ENCODE peak calls at places on chromosome 7, in nine cellular contexts. Z is prostate gland, N is HCT116, K is sigmoid colon, E is transverse colon, U is suprapubic skin, J is K562, O is Panc1, L is H1. G is an unnamed sample. For H3K9me3, the result is how much of the 10 kb centered on the place peaks cover.

GRCh38 chr7:16627236-16627635 is 18.3 kb downstream of the ANKMY2 start:
- DNase-seq in N (no peak), Z (no peak), L (no peak), E (no peak), O (no peak), U (no peak), K (no peak), J (no peak), G (no peak)

GRCh38 chr7:90111-91063 is 102.0 kb upstream of the FAM20C start:
- DNase-seq in O (no peak), U (no peak), N (no peak), L (peak), J (no peak), K (peak), E (no peak), Z (no peak), G (no peak)

GRCh38 chr7:101985646-101986199 is 168.3 kb downstream of the CUX1 start:
- DNase-seq in Z (no peak), L (no peak), O (no peak), E (no peak), U (no peak), N (no peak), K (no peak), J (no peak), G (no peak)

GRCh38 chr7:155794196-155794595 is 18.1 kb downstream of the SHH start:
- DNase-seq in K (no peak), L (no peak), N (no peak), E (no peak), Z (no peak), U (no peak), O (no peak), J (no peak), G (peak)

GRCh38 chr7:1056006-1056784 is 11.8 kb downstream of the GPR146 start:
- DNase-seq in J (no peak), Z (no peak), U (no peak), N (no peak), E (no peak), O (no peak), K (no peak), L (no peak), G (peak)

GRCh38 chr7:3867847-3868246 is 566.8 kb downstream of the SDK1 start:
- DNase-seq in K (no peak), N (no peak), U (no peak), Z (no peak), O (no peak), J (no peak), E (peak), L (no peak), G (no peak)

GRCh38 chr7:151735186-151735853 is 141.6 kb downstream of the PRKAG2 start:
- DNase-seq in O (no peak), U (no peak), Z (no peak), E (no peak), K (no peak), N (no peak), J (no peak), L (no peak), G (no peak)

GRCh38 chr7:64463636-64464375 is 99.1 kb downstream of the ZNF680 start:
- DNase-seq in E (peak), L (no peak), N (no peak), Z (peak), U (peak), J (peak), O (no peak), K (peak), G (no peak)

GRCh38 chr7:44212018-44212417 is 11.2 kb downstream of the YKT6 start:
- DNase-seq in U (peak), E (no peak), Z (no peak), N (no peak), L (no peak), J (no peak), O (no peak), K (peak), G (peak)

GRCh38 chr7:100132697-100133137 is 6.0 kb downstream of the MBLAC1 start:
- DNase-seq in K (no peak), Z (peak), L (peak), U (no peak), E (peak), O (peak), N (no peak), J (peak), G (peak)

GRCh38 chr7:148011753-148012152 is 578.8 kb upstream of the C7orf33 start:
- DNase-seq in E (no peak), Z (no peak), L (no peak), K (no peak), U (no peak), O (no peak), N (no peak), J (no peak), G (no peak)

GRCh38 chr7:69211739-69212138 is 386.5 kb upstream of the AUTS2 start:
- DNase-seq in J (peak), L (peak), Z (no peak), O (no peak), N (no peak), U (no peak), K (no peak), E (no peak), G (no peak)

GRCh38 chr7:115477193-115477651 is 553.3 kb downstream of the TFEC start:
- DNase-seq in L (peak), K (no peak), Z (no peak), U (no peak), O (no peak), N (no peak), E (peak), J (no peak), G (peak)

GRCh38 chr7:32890010-32890552 is 1.5 kb downstream of the KBTBD2 start:
- DNase-seq in E (no peak), L (no peak), O (no peak), J (peak), N (no peak), Z (peak), K (no peak), U (no peak), G (no peak)

GRCh38 chr7:137685439-137686164 is 161.2 kb downstream of the DGKI start:
- DNase-seq in Z (no peak), U (no peak), K (no peak), N (no peak), L (no peak), O (no peak), J (no peak), E (no peak), G (no peak)

GRCh38 chr7:142097571-142097970 is 13.9 kb upstream of the MGAM2 start:
- DNase-seq in N (no peak), O (no peak), J (no peak), Z (no peak), L (no peak), K (no peak), E (no peak), U (no peak), G (no peak)

GRCh38 chr7:131424219-131424822 is 96.6 kb downstream of the MKLN1 start:
- DNase-seq in K (no peak), L (no peak), U (no peak), J (peak), N (peak), Z (no peak), E (no peak), O (peak), G (no peak)

GRCh38 chr7:96397936-96398596 is 76.2 kb upstream of the SLC25A13 start:
- DNase-seq in U (no peak), K (no peak), E (no peak), J (no peak), N (no peak), L (no peak), O (no peak), Z (no peak), G (no peak)

GRCh38 chr7:131610007-131610406 is 53.6 kb upstream of the PODXL start:
- DNase-seq in U (no peak), E (no peak), O (no peak), J (no peak), N (no peak), Z (no peak), K (no peak), L (no peak), G (no peak)

GRCh38 chr7:17626215-17626614 is 314.1 kb downstream of the SNX13 start:
- DNase-seq in U (no peak), K (no peak), Z (no peak), L (no peak), N (no peak), O (no peak), E (no peak), J (no peak), G (no peak)

GRCh38 chr7:18900801-18901200 is 216.6 kb downstream of the TWIST1 start:
- DNase-seq in L (no peak), U (no peak), N (no peak), J (no peak), K (no peak), O (no peak), E (no peak), Z (no peak), G (no peak)

GRCh38 chr7:148607151-148607661 is 16.6 kb downstream of the C7orf33 start:
- DNase-seq in O (no peak), J (no peak), E (no peak), Z (no peak), L (no peak), K (no peak), U (no peak), N (no peak), G (no peak)

GRCh38 chr7:140542226-140542625 is 62.9 kb upstream of the MKRN1 start:
- DNase-seq in Z (no peak), E (no peak), O (no peak), N (no peak), J (no peak), U (no peak), L (no peak), K (peak), G (peak)

GRCh38 chr7:116083791-116084190 is 53.2 kb upstream of the TFEC start:
- DNase-seq in U (no peak), N (no peak), L (no peak), E (no peak), Z (no peak), J (no peak), O (no peak), K (no peak), G (no peak)

GRCh38 chr7:3013975-3014792 is 29.5 kb downstream of the CARD11 start:
- DNase-seq in K (no peak), O (no peak), J (no peak), N (no peak), Z (no peak), L (no peak), E (no peak), U (no peak), G (peak)

GRCh38 chr7:155440018-155440410 is 17.9 kb upstream of the EN2 start:
- DNase-seq in O (no peak), K (no peak), U (no peak), L (no peak), E (no peak), Z (no peak), J (no peak), N (no peak), G (peak)

GRCh38 chr7:82325416-82325815 is 118.2 kb downstream of the CACNA2D1 start:
- DNase-seq in Z (no peak), L (no peak), E (no peak), U (no peak), J (no peak), O (no peak), K (no peak), N (no peak), G (no peak)

GRCh38 chr7:112084506-112084905 is 121.7 kb downstream of the DOCK4 start:
- DNase-seq in K (no peak), E (no peak), J (no peak), L (no peak), U (no peak), Z (no peak), N (no peak), O (no peak), G (no peak)

GRCh38 chr7:144818516-144818915 is 17.3 kb downstream of the TPK1 start:
- DNase-seq in N (no peak), J (no peak), L (no peak), U (no peak), Z (no peak), E (no peak), O (no peak), K (no peak), G (no peak)

GRCh38 chr7:2856388-2857169 is 12.5 kb upstream of the GNA12 start:
- DNase-seq in U (no peak), E (no peak), L (no peak), N (no peak), Z (no peak), K (no peak), J (no peak), O (no peak), G (no peak)

GRCh38 chr7:10688544-10688943 is 285.1 kb upstream of the PHF14 start:
- DNase-seq in J (no peak), Z (no peak), K (no peak), E (no peak), O (no peak), U (no peak), N (no peak), L (no peak), G (no peak)

GRCh38 chr7:140478361-140479061 is 794 bp downstream of the MKRN1 start:
- DNase-seq in U (peak), J (peak), L (peak), O (no peak), N (no peak), Z (peak), K (peak), E (peak), G (no peak)

GRCh38 chr7:435518-436366 is 83.9 kb downstream of the PDGFA start:
- DNase-seq in U (no peak), K (peak), J (no peak), O (no peak), E (peak), N (no peak), Z (peak), L (no peak), G (no peak)

GRCh38 chr7:68400783-68401182 is 1197.5 kb upstream of the AUTS2 start:
- DNase-seq in J (no peak), U (no peak), L (no peak), N (no peak), K (no peak), E (no peak), Z (no peak), O (no peak), G (no peak)

GRCh38 chr7:20439384-20439783 is 108.7 kb downstream of the ITGB8 start:
- DNase-seq in J (no peak), N (no peak), E (no peak), K (no peak), O (no peak), Z (no peak), U (no peak), L (no peak), G (no peak)

GRCh38 chr7:128937647-128938523 is at the start of gene IRF5:
- DNase-seq in Z (peak), O (no peak), J (no peak), U (no peak), L (no peak), E (peak), K (peak), N (peak), G (peak)

GRCh38 chr7:155816192-155816508 is 3.9 kb upstream of the SHH start:
- DNase-seq in E (no peak), U (no peak), J (no peak), O (no peak), Z (no peak), K (no peak), N (no peak), L (no peak), G (peak)

GRCh38 chr7:142632291-142633134 is 116.8 kb upstream of the PRSS1 start:
- DNase-seq in J (peak), N (peak), O (peak), K (no peak), L (peak), U (no peak), Z (peak), E (peak), G (peak)

GRCh38 chr7:103680161-103681144 is 234.4 kb upstream of the SLC26A5 start:
- DNase-seq in J (peak), U (no peak), K (no peak), N (no peak), Z (no peak), L (no peak), O (no peak), E (no peak), G (no peak)

DNA sequence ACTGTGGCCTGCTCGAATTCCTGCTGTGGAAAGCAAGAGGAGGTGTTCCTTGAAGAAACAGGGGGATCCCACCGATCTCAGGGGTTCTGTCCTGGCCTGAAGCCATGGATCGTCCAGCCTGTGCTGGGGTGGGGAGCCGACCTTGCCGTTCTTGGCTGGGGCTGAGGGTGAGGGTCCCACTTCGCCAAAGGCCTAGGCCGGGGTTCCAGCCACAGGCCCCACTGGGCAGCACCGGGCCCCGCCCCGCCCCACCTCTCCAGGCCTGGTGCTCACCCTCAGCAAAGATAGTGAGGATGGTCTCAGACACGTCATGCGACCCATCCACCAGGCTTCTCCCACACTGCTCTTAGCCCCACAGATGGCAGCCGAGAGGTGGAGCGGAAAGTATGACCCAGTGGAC is 51.4 kb upstream of the ZNF716 start:
- DNase-seq in K (no peak), J (no peak), Z (no peak), L (no peak), E (no peak), U (no peak), O (no peak), N (no peak), G (peak)
- H3K9me3 ChIP-seq in K (under half), J (under half), Z (under half), L (half or more), E (under half), U (under half), O (under half), N (under half), G (half or more)

GRCh38 chr7:118214051-118214832 is 10.3 kb upstream of the ANKRD7 start:
- DNase-seq in K (peak), E (peak), N (no peak), U (peak), Z (peak), L (no peak), O (peak), J (no peak), G (peak)
- TF ChIP-seq POLR2AphosphoS5 in K (peak), E (no peak), N (no peak), U (no peak), Z (peak), L (no peak), O (peak), J (no peak), G (peak)

DNA sequence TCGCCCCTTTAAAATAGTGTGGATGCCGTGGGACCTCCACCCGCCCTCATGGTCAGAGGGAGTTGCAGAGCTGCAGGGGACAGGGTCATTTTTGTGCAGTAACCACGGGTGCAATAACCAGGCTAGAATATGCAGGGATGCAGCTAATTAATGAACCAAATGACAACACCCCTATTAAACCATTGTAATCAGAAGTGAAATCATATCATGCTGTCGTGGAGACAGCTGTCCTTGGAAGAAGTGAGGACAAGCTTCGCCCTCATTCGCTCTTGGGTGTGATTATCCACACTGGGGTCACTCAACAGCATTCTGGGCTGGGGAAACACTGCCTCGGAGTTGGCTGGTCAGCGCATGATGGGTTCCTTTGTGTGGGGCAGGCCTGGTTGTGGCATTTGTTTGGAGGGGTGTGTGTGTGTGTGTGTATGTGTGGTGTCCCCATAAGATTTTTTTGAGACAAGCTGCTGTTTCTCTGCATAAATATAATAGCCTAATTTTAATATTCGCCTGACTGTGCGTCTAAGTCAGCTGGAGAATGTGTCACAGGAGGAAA is 149.2 kb downstream of the DNAJB6 start:
- DNase-seq in J (no peak), L (no peak), N (no peak), E (no peak), Z (no peak), O (no peak), K (peak), U (no peak), G (peak)
- H3K9me3 ChIP-seq in J (under half), L (under half), N (under half), E (under half), Z (under half), O (under half), K (under half), U (under half), G (under half)

DNA sequence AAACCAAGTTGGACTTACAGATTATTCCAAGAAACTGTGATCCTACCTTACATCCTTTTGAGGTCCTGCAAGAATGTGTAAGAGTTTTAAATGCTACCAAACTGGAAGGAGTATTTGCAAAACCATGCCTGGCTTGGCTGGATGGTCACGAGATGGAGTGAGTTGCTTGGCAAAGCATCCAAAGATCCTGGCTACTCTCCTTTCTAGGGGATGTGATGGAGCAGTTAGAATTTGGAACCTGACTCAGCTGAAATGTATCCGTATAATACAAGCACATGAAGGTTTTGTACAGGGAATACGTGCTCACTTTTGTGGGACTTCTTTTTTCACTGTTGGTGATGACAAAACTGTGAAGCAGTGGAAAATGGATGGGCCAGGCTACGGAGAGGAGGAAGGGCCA is 13.3 kb upstream of the SYPL1 start:
- DNase-seq in J (no peak), N (no peak), K (no peak), U (no peak), E (no peak), O (no peak), Z (no peak), L (no peak), G (no peak)
- TF ChIP-seq POLR2AphosphoS5 in J (no peak), N (no peak), K (no peak), U (no peak), E (no peak), O (no peak), Z (no peak), L (no peak), G (no peak)

DNA sequence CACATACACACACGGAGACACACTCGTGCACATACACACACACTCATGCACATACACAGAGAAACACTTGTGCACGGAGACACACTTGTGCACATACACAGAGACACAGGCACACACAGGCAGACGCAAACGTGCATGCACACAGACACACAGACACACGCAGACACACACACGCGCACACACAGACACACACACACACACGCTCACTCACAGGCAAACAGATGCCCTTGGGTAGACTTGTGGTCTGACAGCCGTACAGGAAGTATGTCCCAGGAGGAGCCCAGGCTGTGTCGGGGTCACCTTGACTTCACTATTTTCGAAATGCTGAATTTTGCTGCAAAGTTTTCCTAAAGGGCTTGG is 538.0 kb downstream of the DNAJB6 start:
- DNase-seq in O (no peak), U (no peak), E (no peak), L (no peak), K (no peak), N (no peak), Z (no peak), J (no peak), G (no peak)
- H3K9me3 ChIP-seq in O (under half), U (under half), E (under half), L (under half), K (under half), N (under half), Z (under half), J (under half), G (under half)

GRCh38 chr7:92827464-92827863 is 8.9 kb downstream of the CDK6 start:
- DNase-seq in L (no peak), O (no peak), E (no peak), J (peak), Z (no peak), N (no peak), U (no peak), K (no peak), G (no peak)
- TF ChIP-seq POLR2AphosphoS5 in L (no peak), O (no peak), E (no peak), J (no peak), Z (no peak), N (no peak), U (no peak), K (no peak), G (no peak)

GRCh38 chr7:45893996-45894664 is 5.8 kb downstream of the IGFBP1 start:
- DNase-seq in K (no peak), J (no peak), E (no peak), Z (no peak), L (no peak), O (no peak), N (no peak), U (no peak), G (no peak)
- H3K9me3 ChIP-seq in K (under half), J (under half), E (under half), Z (under half), L (under half), O (under half), N (under half), U (under half), G (under half)

GRCh38 chr7:97450516-97450915 is 281.4 kb upstream of the TAC1 start:
- DNase-seq in K (no peak), E (no peak), U (no peak), J (peak), L (no peak), Z (no peak), N (no peak), O (no peak), G (no peak)
- TF ChIP-seq POLR2AphosphoS5 in K (no peak), E (no peak), U (no peak), J (peak), L (no peak), Z (no peak), N (no peak), O (no peak), G (no peak)

GRCh38 chr7:87048839-87049238 is 10.6 kb downstream of the ELAPOR2 start:
- DNase-seq in K (no peak), E (no peak), N (no peak), O (no peak), U (no peak), Z (no peak), J (no peak), L (no peak), G (no peak)
- H3K9me3 ChIP-seq in K (under half), E (under half), N (under half), O (under half), U (under half), Z (under half), J (under half), L (under half), G (under half)